ENCODE peak calls at places on chromosomes 7 and 10, in five cellular contexts. R, I, K, W and N are unnamed samples.

GRCh38 chr7:31761646-31762045 is 74.6 kb downstream of the PPP1R17 start:
- DNase-seq in R (no peak), I (no peak), K (no peak), W (no peak), N (no peak)

GRCh38 chr7:116653204-116653603 is 18.8 kb upstream of the MET start:
- DNase-seq in R (peak), I (no peak), K (no peak), W (no peak), N (no peak)

GRCh38 chr7:106065560-106066500 is 46.3 kb downstream of the SYPL1 start:
- DNase-seq in R (no peak), I (peak), K (no peak), W (no peak), N (no peak)

GRCh38 chr10:13528875-13529713 is at the start of gene BEND7:
- DNase-seq in R (no peak), I (no peak), K (peak), W (no peak), N (no peak)

GRCh38 chr7:132367795-132368194 is 208.5 kb downstream of the PLXNA4 start:
- DNase-seq in R (no peak), I (no peak), K (no peak), W (no peak), N (no peak)

GRCh38 chr10:6409982-6410694 is 169.9 kb downstream of the PRKCQ start:
- DNase-seq in R (peak), I (peak), K (no peak), W (peak), N (peak)

GRCh38 chr10:79149662-79150443 is 81.1 kb downstream of the ZMIZ1 start:
- DNase-seq in R (peak), I (peak), K (peak), W (peak), N (peak)

GRCh38 chr10:20885678-20886077 is 11.4 kb downstream of the NEBL start:
- DNase-seq in R (no peak), I (no peak), K (no peak), W (no peak), N (no peak)

GRCh38 chr10:52314007-52314821 is at the start of gene DKK1:
- DNase-seq in R (peak), I (peak), K (peak), W (peak), N (peak)

GRCh38 chr7:128697301-128697905 is 25.3 kb downstream of the GARIN1A start:
- DNase-seq in R (peak), I (no peak), K (peak), W (peak), N (no peak)